ENCODE peak calls at places on chromosomes 3 and 15, in six cellular contexts. Z, K, H, R, N and I are unnamed samples.

GRCh38 chr15:48602358-48603122 is 43.0 kb downstream of the FBN1 start:
- DNase-seq in Z (peak), K (no peak), H (peak), R (peak), N (no peak), I (no peak)

GRCh38 chr3:39962566-39962965 is 153.2 kb downstream of the MYRIP start:
- DNase-seq in Z (no peak), K (no peak), H (no peak), R (no peak), N (no peak), I (no peak)

GRCh38 chr3:132598181-132598580 is 1.1 kb downstream of the ACKR4 start:
- DNase-seq in Z (no peak), K (no peak), H (no peak), R (no peak), N (no peak), I (no peak)

GRCh38 chr3:184258926-184259325 is 2.4 kb downstream of the CAMK2N2 start:
- DNase-seq in Z (no peak), K (no peak), H (no peak), R (no peak), N (no peak), I (no peak)

GRCh38 chr3:36989000-36989399 is 3.9 kb downstream of the EPM2AIP1 start:
- DNase-seq in Z (no peak), K (no peak), H (no peak), R (no peak), N (no peak), I (no peak)

GRCh38 chr3:98645039-98645438 is 51.6 kb upstream of the CPOX start:
- DNase-seq in Z (no peak), K (no peak), H (no peak), R (no peak), N (no peak), I (no peak)

GRCh38 chr15:67945951-67946700 is 106.3 kb upstream of the RNU6-1 start:
- DNase-seq in Z (no peak), K (no peak), H (peak), R (peak), N (no peak), I (no peak)

GRCh38 chr3:193929373-193929772 is 206.6 kb upstream of the HES1 start:
- DNase-seq in Z (no peak), K (no peak), H (no peak), R (no peak), N (no peak), I (no peak)

GRCh38 chr3:38992117-38992779 is 59.5 kb downstream of the SCN11A start:
- DNase-seq in Z (no peak), K (no peak), H (peak), R (peak), N (no peak), I (no peak)

GRCh38 chr15:74317820-74318375 is 49.5 kb downstream of the CYP11A1 start:
- DNase-seq in Z (no peak), K (no peak), H (peak), R (peak), N (no peak), I (no peak)

GRCh38 chr3:195007794-195008193 is 263.2 kb downstream of the XXYLT1 start:
- DNase-seq in Z (no peak), K (no peak), H (no peak), R (no peak), N (no peak), I (no peak)

GRCh38 chr3:72683068-72683467 is 165.2 kb downstream of the SHQ1 start:
- DNase-seq in Z (no peak), K (no peak), H (no peak), R (no peak), N (no peak), I (no peak)

GRCh38 chr3:61315874-61316273 is 64.6 kb upstream of the FHIT start:
- DNase-seq in Z (no peak), K (no peak), H (no peak), R (no peak), N (no peak), I (no peak)

GRCh38 chr15:39580630-39581500 is at the start of gene THBS1:
- DNase-seq in Z (peak), K (peak), H (peak), R (peak), N (no peak), I (no peak)

GRCh38 chr15:55977225-55977624 is 16.2 kb downstream of the NEDD4 start:
- DNase-seq in Z (no peak), K (no peak), H (no peak), R (no peak), N (no peak), I (no peak)

GRCh38 chr3:177443469-177443868 is 246.2 kb upstream of the TBL1XR1 start:
- DNase-seq in Z (no peak), K (no peak), H (no peak), R (peak), N (no peak), I (no peak)

GRCh38 chr15:73608475-73608874 is 24.7 kb downstream of the NPTN start:
- DNase-seq in Z (no peak), K (no peak), H (no peak), R (no peak), N (no peak), I (no peak)

GRCh38 chr3:2599471-2599870 is 500.8 kb downstream of the CNTN4 start:
- DNase-seq in Z (no peak), K (no peak), H (no peak), R (no peak), N (no peak), I (no peak)

GRCh38 chr3:17639257-17639656 is 103.2 kb downstream of the TBC1D5 start:
- DNase-seq in Z (no peak), K (no peak), H (peak), R (peak), N (no peak), I (no peak)

GRCh38 chr3:129231331-129232119 is 17.9 kb upstream of the COPG1 start:
- DNase-seq in Z (no peak), K (no peak), H (no peak), R (peak), N (no peak), I (no peak)

GRCh38 chr3:52983336-52983807 is 62.5 kb downstream of the SFMBT1 start:
- DNase-seq in Z (no peak), K (peak), H (no peak), R (no peak), N (peak), I (no peak)

GRCh38 chr3:2356298-2356950 is 257.8 kb downstream of the CNTN4 start:
- DNase-seq in Z (no peak), K (no peak), H (no peak), R (no peak), N (no peak), I (no peak)

GRCh38 chr15:28094732-28095521 is 4.2 kb downstream of the OCA2 start:
- DNase-seq in Z (no peak), K (no peak), H (peak), R (no peak), N (no peak), I (no peak)

GRCh38 chr3:160569874-160570273 is 4.5 kb upstream of the KPNA4 start:
- DNase-seq in Z (no peak), K (no peak), H (peak), R (no peak), N (no peak), I (no peak)

GRCh38 chr3:183385698-183386590 is 42.5 kb downstream of the MCF2L2 start:
- DNase-seq in Z (peak), K (peak), H (peak), R (peak), N (peak), I (no peak)

GRCh38 chr3:31908391-31909097 is 72.5 kb downstream of the OSBPL10 start:
- DNase-seq in Z (no peak), K (no peak), H (peak), R (peak), N (no peak), I (no peak)

GRCh38 chr15:25693321-25694237 is 169.5 kb downstream of the ATP10A start:
- DNase-seq in Z (no peak), K (no peak), H (no peak), R (peak), N (peak), I (peak)